ENCODE peak calls at places on chromosomes 6 and 20, in six cellular contexts. C is NCI-H1092; E is stimulated activated naive CD8-positive, alpha-beta T cell treated with anti-CD3 and anti-CD28 coated beads, Interleukin-15, amount 100 ng/mL, for 72 hours; D is stimulated activated naive CD4-positive, alpha-beta T cell; M is astrocyte of the spinal cord; Q is CD4-positive, CD25-positive, alpha-beta regulatory T cell. V is an unnamed sample.

GRCh38 chr6:124742971-124743370 is 219.3 kb upstream of the RNF217 start:
- DNase-seq in E (no peak), C (no peak), Q (no peak), D (no peak), M (peak; percentile 42), V (no peak)

GRCh38 chr6:146700078-146700686 is 101.4 kb downstream of the ADGB start:
- DNase-seq in Q (peak; percentile 44), M (peak; percentile 83), E (peak; percentile 28), D (no peak), C (peak; percentile 39), V (no peak)

GRCh38 chr6:36067374-36068011 is 39.9 kb downstream of the MAPK14 start:
- DNase-seq in Q (no peak), C (no peak), D (no peak), E (no peak), M (peak; percentile 9), V (no peak)

GRCh38 chr6:71579902-71580301 is 291.3 kb downstream of the OGFRL1 start:
- DNase-seq in C (no peak), E (no peak), M (no peak), D (no peak), Q (no peak), V (no peak)

GRCh38 chr20:44039147-44039546 is 124.5 kb downstream of the TOX2 start:
- DNase-seq in Q (no peak), M (no peak), E (no peak), D (no peak), C (no peak), V (no peak)

GRCh38 chr6:53347921-53348435 is 772 bp downstream of the ELOVL5 start:
- DNase-seq in E (peak; percentile 45), C (peak; percentile 37), M (peak; percentile 66), Q (no peak), D (peak; percentile 57), V (peak; percentile 69)

GRCh38 chr20:40815156-40816038 is 126.4 kb upstream of the MAFB start:
- DNase-seq in E (no peak), M (no peak), C (no peak), D (no peak), Q (no peak), V (no peak)

GRCh38 chr6:45661667-45662066 is 283.9 kb upstream of the SUPT3H start:
- DNase-seq in D (no peak), Q (no peak), C (no peak), E (no peak), M (peak; percentile 93), V (no peak)

GRCh38 chr6:108766419-108766818 is 81.8 kb upstream of the ARMC2 start:
- DNase-seq in D (no peak), E (no peak), Q (no peak), M (no peak), C (no peak), V (no peak)

GRCh38 chr6:163083141-163083540 is 331.4 kb upstream of the QKI start:
- DNase-seq in E (no peak), D (no peak), C (no peak), Q (no peak), M (no peak), V (no peak)

GRCh38 chr6:89986650-89987074 is 92.4 kb downstream of the GJA10 start:
- DNase-seq in E (no peak), D (no peak), C (no peak), M (peak; percentile 62), Q (no peak), V (no peak)

GRCh38 chr6:20338160-20338559 is 63.5 kb upstream of the E2F3 start:
- DNase-seq in E (no peak), M (no peak), D (no peak), Q (no peak), C (no peak), V (no peak)

GRCh38 chr20:16011519-16011918 is 561.7 kb downstream of the KIF16B start:
- DNase-seq in M (no peak), D (no peak), E (no peak), C (no peak), Q (no peak), V (no peak)

GRCh38 chr6:129432738-129433137 is 277.2 kb downstream of the ARHGAP18 start:
- DNase-seq in Q (no peak), C (no peak), D (no peak), E (no peak), M (peak; percentile 8), V (no peak)

GRCh38 chr6:93663111-93663510 is 243.8 kb upstream of the EPHA7 start:
- DNase-seq in C (no peak), D (no peak), Q (no peak), M (peak; percentile 16), E (no peak), V (no peak)

GRCh38 chr6:14540276-14540675 is 422.7 kb downstream of the CD83 start:
- DNase-seq in Q (no peak), C (no peak), D (no peak), M (peak; percentile 48), E (no peak), V (no peak)

GRCh38 chr6:36339156-36339555 is 2.5 kb upstream of the BNIP5 start:
- DNase-seq in E (no peak), Q (no peak), M (no peak), D (no peak), C (no peak), V (no peak)

GRCh38 chr6:44253307-44254101 is 3.8 kb downstream of the SLC35B2 start:
- DNase-seq in M (no peak), E (peak; percentile 57), C (no peak), Q (peak; percentile 61), D (peak; percentile 34), V (no peak)

GRCh38 chr20:6740096-6740495 is 27.4 kb upstream of the BMP2 start:
- DNase-seq in Q (no peak), M (no peak), D (no peak), E (no peak), C (no peak), V (no peak)

GRCh38 chr6:122476131-122476530 is 4.5 kb upstream of the SERINC1 start:
- DNase-seq in Q (peak; percentile 42), M (peak; percentile 42), D (no peak), C (no peak), E (no peak), V (no peak)

GRCh38 chr20:63708301-63709148 is 686 bp downstream of the ZGPAT start:
- DNase-seq in D (no peak), Q (no peak), C (no peak), M (no peak), E (peak; percentile 15), V (peak; percentile 53)

GRCh38 chr20:57958050-57958420 is 248.2 kb upstream of the PMEPA1 start:
- DNase-seq in M (no peak), Q (no peak), D (no peak), E (no peak), C (no peak), V (no peak)

GRCh38 chr6:87436435-87436834 is 28.7 kb downstream of the CFAP206 start:
- DNase-seq in C (no peak), E (peak; percentile 17), M (peak; percentile 72), D (peak; percentile 3), Q (peak; percentile 65), V (peak; percentile 37)

GRCh38 chr20:35344354-35344837 is 52.2 kb upstream of the FAM83C start:
- DNase-seq in Q (no peak), E (no peak), D (no peak), C (no peak), M (peak; percentile 84), V (no peak)

GRCh38 chr6:21666788-21667681 is 73.5 kb downstream of the SOX4 start:
- DNase-seq in M (no peak), C (no peak), E (no peak), Q (no peak), D (no peak), V (no peak)